ENCODE peak calls at places on chromosomes 11 and 22, in four cellular contexts. B is H1, M is GM12878, C is HepG2. J is an unnamed sample.

GRCh38 chr22:27927608-27928007 is 8.6 kb upstream of the PITPNB start:
- DNase-seq in B (no peak), M (no peak), C (no peak), J (no peak)

GRCh38 chr11:32173435-32173834 is 82.6 kb downstream of the RCN1 start:
- DNase-seq in B (peak; percentile 29), M (no peak), C (peak; percentile 38), J (peak; percentile 20)

GRCh38 chr22:45631140-45631539 is 40.5 kb upstream of the ATXN10 start:
- DNase-seq in B (no peak), M (no peak), C (no peak), J (peak; percentile 55)

GRCh38 chr11:17544181-17544622 is at the start of gene USH1C:
- DNase-seq in B (no peak), M (no peak), C (no peak), J (no peak)

GRCh38 chr11:114774599-114775365 is 96.5 kb downstream of the NXPE2 start:
- DNase-seq in B (peak; percentile 50), M (no peak), C (peak; percentile 51), J (peak; percentile 79)

GRCh38 chr11:77046060-77046501 is 11.9 kb downstream of the B3GNT6 start:
- DNase-seq in B (no peak), M (no peak), C (no peak), J (peak; percentile 30)

GRCh38 chr11:83836883-83837654 is 550.9 kb upstream of the CCDC90B start:
- DNase-seq in B (peak; percentile 17), M (peak; percentile 5), C (peak; percentile 65), J (peak; percentile 57)

GRCh38 chr11:78030429-78031325 is 7.6 kb upstream of the KCTD14 start:
- DNase-seq in B (no peak), M (no peak), C (peak; percentile 55), J (peak; percentile 23)

GRCh38 chr22:30015229-30015797 is 65.0 kb upstream of the HORMAD2 start:
- DNase-seq in B (no peak), M (no peak), C (no peak), J (no peak)

GRCh38 chr11:84164722-84165121 is 878.6 kb upstream of the CCDC90B start:
- DNase-seq in B (no peak), M (no peak), C (no peak), J (no peak)

GRCh38 chr11:133934599-133935550 is 21.9 kb downstream of the IGSF9B start:
- DNase-seq in B (no peak), M (no peak), C (peak; percentile 38), J (no peak)

GRCh38 chr11:92380882-92381281 is 156.3 kb downstream of the FAT3 start:
- DNase-seq in B (no peak), M (no peak), C (no peak), J (no peak)

GRCh38 chr11:85595285-85595884 is 31.8 kb downstream of the DLG2 start:
- DNase-seq in B (no peak), M (peak; percentile 3), C (peak; percentile 38), J (no peak)

GRCh38 chr11:93199616-93200015 is 1.8 kb upstream of the SLC36A4 start:
- DNase-seq in B (no peak), M (no peak), C (no peak), J (no peak)

GRCh38 chr22:41915035-41915782 is at the start of gene SHISA8:
- DNase-seq in B (no peak), M (no peak), C (no peak), J (no peak)

GRCh38 chr11:126149759-126150236 is 61.7 kb downstream of the RPUSD4 start:
- DNase-seq in B (no peak), M (no peak), C (no peak), J (no peak)

GRCh38 chr22:22507743-22508273 is 734 bp downstream of the ZNF280B start:
- DNase-seq in B (no peak), M (no peak), C (no peak), J (no peak)

GRCh38 chr11:75966546-75967287 is 151.7 kb downstream of the UVRAG start:
- DNase-seq in B (no peak), M (no peak), C (no peak), J (no peak)

GRCh38 chr11:2650343-2650867 is 49.4 kb downstream of the KCNQ1OT1 start:
- DNase-seq in B (no peak), M (no peak), C (no peak), J (no peak)

GRCh38 chr11:46521947-46522681 is 71.7 kb downstream of the AMBRA1 start:
- DNase-seq in B (no peak), M (no peak), C (no peak), J (no peak)

GRCh38 chr11:101555366-101555765 is 28.4 kb downstream of the TRPC6 start:
- DNase-seq in B (no peak), M (no peak), C (no peak), J (no peak)

GRCh38 chr22:29270475-29271271 is 2.6 kb downstream of the EWSR1 start:
- DNase-seq in B (no peak), M (no peak), C (peak; percentile 69), J (no peak)

GRCh38 chr11:39678996-39679395 is 1780.5 kb downstream of the LRRC4C start:
- DNase-seq in B (no peak), M (no peak), C (no peak), J (no peak)

GRCh38 chr11:8009856-8010255 is 22.7 kb downstream of the EIF3F start:
- DNase-seq in B (no peak), M (no peak), C (no peak), J (no peak)

GRCh38 chr11:75242722-75243600 is 2.4 kb downstream of the TPBGL start:
- DNase-seq in B (no peak), M (no peak), C (no peak), J (no peak)

GRCh38 chr22:31229402-31230140 is 17.5 kb downstream of the LIMK2 start:
- DNase-seq in B (no peak), M (no peak), C (no peak), J (no peak)

GRCh38 chr11:134536219-134536618 is 124.2 kb upstream of the B3GAT1 start:
- DNase-seq in B (no peak), M (no peak), C (no peak), J (no peak)

GRCh38 chr11:134342572-134343340 is 11.0 kb downstream of the GLB1L2 start:
- DNase-seq in B (no peak), M (no peak), C (no peak), J (no peak)

GRCh38 chr11:120136356-120136755 is 1.6 kb downstream of the TRIM29 start:
- DNase-seq in B (no peak), M (no peak), C (no peak), J (no peak)

GRCh38 chr22:37775785-37776638 is 31.7 kb upstream of the GCAT start:
- DNase-seq in B (no peak), M (no peak), C (no peak), J (no peak)

GRCh38 chr11:67605231-67606011 is 1.3 kb upstream of the NDUFV1 start:
- DNase-seq in B (no peak), M (no peak), C (no peak), J (no peak)
- TF ChIP-seq SUZ12 in B (no peak), M (no peak), C (no peak), J (no peak)

GRCh38 chr22:49024775-49025440 is 802.8 kb downstream of the BRD1 start:
- DNase-seq in B (no peak), M (no peak), C (no peak), J (no peak)

GRCh38 chr22:49027122-49027670 is 800.5 kb downstream of the BRD1 start:
- DNase-seq in B (no peak), M (no peak), C (no peak), J (no peak)

GRCh38 chr22:49026476-49027121 is 801.1 kb downstream of the BRD1 start:
- DNase-seq in B (no peak), M (no peak), C (no peak), J (no peak)

GRCh38 chr22:49025791-49026475 is 801.7 kb downstream of the BRD1 start:
- DNase-seq in B (no peak), M (no peak), C (no peak), J (no peak)

GRCh38 chr22:49028111-49028510 is 799.6 kb downstream of the BRD1 start:
- DNase-seq in B (no peak), M (no peak), C (no peak), J (no peak)
- TF ChIP-seq ZNF274 in B (no peak), M (no peak), C (no peak), J (no peak)

GRCh38 chr11:63242089-63242762 is 1.2 kb downstream of the SLC22A25 start:
- DNase-seq in B (no peak), M (no peak), C (no peak), J (no peak)

GRCh38 chr11:63248966-63249365 is 5.6 kb upstream of the SLC22A25 start:
- DNase-seq in B (no peak), M (no peak), C (no peak), J (no peak)

GRCh38 chr11:63243533-63243932 is at the start of gene SLC22A25:
- DNase-seq in B (no peak), M (no peak), C (no peak), J (no peak)

GRCh38 chr11:63244862-63245261 is 1.5 kb upstream of the SLC22A25 start:
- DNase-seq in B (no peak), M (no peak), C (peak; percentile 32), J (no peak)

GRCh38 chr11:63246045-63246444 is 2.6 kb upstream of the SLC22A25 start:
- DNase-seq in B (no peak), M (no peak), C (no peak), J (no peak)
- TF ChIP-seq SUZ12 in B (no peak), M (no peak), C (no peak), J (no peak)

DNA sequence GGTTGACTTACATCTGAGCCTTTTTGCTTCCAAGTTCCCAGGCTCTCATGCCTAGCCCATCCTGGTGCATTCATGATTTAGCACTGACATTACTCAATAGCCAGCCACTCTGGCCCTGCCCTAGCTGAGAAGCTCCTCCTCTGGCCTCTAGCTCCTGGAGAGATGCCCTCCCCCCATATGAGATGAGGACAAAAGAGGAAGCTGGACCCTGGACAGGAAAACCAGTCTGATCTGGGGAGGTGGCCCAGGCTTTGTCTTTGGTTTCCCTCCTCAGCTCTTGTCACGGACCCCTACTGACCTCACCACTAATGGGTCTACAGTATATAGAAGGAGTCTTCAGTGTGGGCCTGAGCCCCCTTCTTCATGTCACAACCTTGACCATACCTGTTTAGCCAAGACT is 3.0 kb downstream of the RHOG start:
- DNase-seq in B (no peak), M (no peak), C (no peak), J (no peak)
- TF ChIP-seq ZNF274 in B (no peak), M (no peak), C (no peak), J (no peak)

DNA sequence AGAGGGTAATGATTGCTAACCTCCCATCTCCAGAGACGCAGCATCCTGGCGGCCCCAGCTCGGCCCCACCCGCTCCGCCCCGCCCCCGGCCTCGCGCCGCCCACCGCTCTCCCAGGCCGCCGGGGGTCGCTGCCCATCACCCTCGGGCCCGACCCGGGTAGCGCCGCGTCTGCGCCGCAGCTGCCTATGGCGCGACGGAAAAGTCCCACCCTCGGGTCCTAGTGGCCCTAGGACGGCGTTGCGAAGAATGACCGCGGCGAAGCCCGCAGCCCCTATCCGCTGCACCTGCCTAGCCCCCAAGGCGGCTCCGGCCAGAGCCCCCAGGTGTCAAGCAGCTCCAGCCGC is 457 bp downstream of the CPSF7 start:
- DNase-seq in B (peak; percentile 2), M (no peak), C (peak; percentile 66), J (peak; percentile 47)
- TF ChIP-seq SUZ12 in B (no peak), M (no peak), C (no peak), J (no peak)